ENCODE peak calls at places on chromosome 5, in eight cellular contexts. One of them, this sample, is unnamed. For H3K36me3, the result is how much of the 10 kb centered on the place peaks cover.

GRCh38 chr5:179309383-179309670 is 35.9 kb downstream of the ADAMTS2 start:
- DNase-seq in aorta: peak
- DNase-seq in stomach: no peak
- DNase-seq in neural progenitor cell: no peak
- DNase-seq in SJSA1: no peak
- DNase-seq in lung: no peak
- DNase-seq in colonic mucosa: no peak
- DNase-seq in GM23338: no peak
- DNase-seq in this sample: no peak

GRCh38 chr5:146761809-146762208 is 116.7 kb downstream of the PPP2R2B start:
- DNase-seq in aorta: no peak
- DNase-seq in stomach: no peak
- DNase-seq in neural progenitor cell: no peak
- DNase-seq in SJSA1: no peak
- DNase-seq in lung: no peak
- DNase-seq in colonic mucosa: no peak
- DNase-seq in GM23338: no peak
- DNase-seq in this sample: no peak

GRCh38 chr5:56658972-56659371 is 156.4 kb upstream of the MAP3K1 start:
- DNase-seq in aorta: no peak
- DNase-seq in stomach: no peak
- DNase-seq in neural progenitor cell: no peak
- DNase-seq in SJSA1: no peak
- DNase-seq in lung: no peak
- DNase-seq in colonic mucosa: no peak
- DNase-seq in GM23338: no peak
- DNase-seq in this sample: no peak

GRCh38 chr5:174533771-174534221 is 190.6 kb upstream of the MSX2 start:
- DNase-seq in aorta: no peak
- DNase-seq in stomach: no peak
- DNase-seq in neural progenitor cell: no peak
- DNase-seq in SJSA1: peak
- DNase-seq in lung: no peak
- DNase-seq in colonic mucosa: no peak
- DNase-seq in GM23338: no peak
- DNase-seq in this sample: no peak

GRCh38 chr5:179345429-179346321 is at the start of gene ADAMTS2:
- DNase-seq in aorta: peak
- DNase-seq in stomach: peak
- DNase-seq in neural progenitor cell: peak
- DNase-seq in SJSA1: no peak
- DNase-seq in lung: peak
- DNase-seq in colonic mucosa: peak
- DNase-seq in GM23338: peak
- DNase-seq in this sample: peak

GRCh38 chr5:120082316-120083068 is 381.6 kb upstream of the PRR16 start:
- DNase-seq in aorta: no peak
- DNase-seq in stomach: no peak
- DNase-seq in neural progenitor cell: no peak
- DNase-seq in SJSA1: no peak
- DNase-seq in lung: no peak
- DNase-seq in colonic mucosa: no peak
- DNase-seq in GM23338: no peak
- DNase-seq in this sample: no peak

GRCh38 chr5:177440211-177440989 is 6.2 kb upstream of the PRR7 start:
- DNase-seq in aorta: no peak
- DNase-seq in stomach: no peak
- DNase-seq in neural progenitor cell: no peak
- DNase-seq in SJSA1: no peak
- DNase-seq in lung: no peak
- DNase-seq in colonic mucosa: no peak
- DNase-seq in GM23338: no peak
- DNase-seq in this sample: no peak

GRCh38 chr5:41637424-41637823 is 127.0 kb upstream of the PLCXD3 start:
- DNase-seq in aorta: no peak
- DNase-seq in stomach: no peak
- DNase-seq in neural progenitor cell: peak
- DNase-seq in SJSA1: no peak
- DNase-seq in lung: no peak
- DNase-seq in colonic mucosa: no peak
- DNase-seq in GM23338: peak
- DNase-seq in this sample: peak

GRCh38 chr5:9787813-9788600 is 157.9 kb upstream of the TAS2R1 start:
- DNase-seq in aorta: no peak
- DNase-seq in stomach: no peak
- DNase-seq in neural progenitor cell: peak
- DNase-seq in SJSA1: no peak
- DNase-seq in lung: no peak
- DNase-seq in colonic mucosa: no peak
- DNase-seq in GM23338: no peak
- DNase-seq in this sample: no peak

GRCh38 chr5:27158171-27158570 is 119.8 kb upstream of the CDH9 start:
- DNase-seq in aorta: no peak
- DNase-seq in stomach: no peak
- DNase-seq in neural progenitor cell: no peak
- DNase-seq in SJSA1: no peak
- DNase-seq in lung: no peak
- DNase-seq in colonic mucosa: no peak
- DNase-seq in GM23338: no peak
- DNase-seq in this sample: no peak

GRCh38 chr5:41835625-41836024 is 34.6 kb downstream of the OXCT1 start:
- DNase-seq in aorta: peak
- DNase-seq in stomach: no peak
- DNase-seq in neural progenitor cell: peak
- DNase-seq in SJSA1: peak
- DNase-seq in lung: no peak
- DNase-seq in colonic mucosa: no peak
- DNase-seq in GM23338: peak
- DNase-seq in this sample: peak

GRCh38 chr5:7802855-7803254 is 48.1 kb downstream of the CFAP90 start:
- DNase-seq in aorta: no peak
- DNase-seq in stomach: no peak
- DNase-seq in neural progenitor cell: no peak
- DNase-seq in SJSA1: no peak
- DNase-seq in lung: no peak
- DNase-seq in colonic mucosa: no peak
- DNase-seq in GM23338: no peak
- DNase-seq in this sample: no peak

GRCh38 chr5:107717816-107718215 is 47.1 kb upstream of the EFNA5 start:
- DNase-seq in aorta: no peak
- DNase-seq in stomach: no peak
- DNase-seq in neural progenitor cell: no peak
- DNase-seq in SJSA1: no peak
- DNase-seq in lung: no peak
- DNase-seq in colonic mucosa: no peak
- DNase-seq in GM23338: no peak
- DNase-seq in this sample: no peak
- H3K36me3 ChIP-seq in aorta: under half
- H3K36me3 ChIP-seq in stomach: under half
- H3K36me3 ChIP-seq in neural progenitor cell: under half
- H3K36me3 ChIP-seq in SJSA1: under half
- H3K36me3 ChIP-seq in lung: under half
- H3K36me3 ChIP-seq in colonic mucosa: under half
- H3K36me3 ChIP-seq in GM23338: under half
- H3K36me3 ChIP-seq in this sample: under half

GRCh38 chr5:126433708-126434107 is 10.5 kb downstream of the GRAMD2B start:
- DNase-seq in aorta: no peak
- DNase-seq in stomach: no peak
- DNase-seq in neural progenitor cell: no peak
- DNase-seq in SJSA1: no peak
- DNase-seq in lung: no peak
- DNase-seq in colonic mucosa: no peak
- DNase-seq in GM23338: no peak
- DNase-seq in this sample: no peak
- H3K27ac ChIP-seq in aorta: peak
- H3K27ac ChIP-seq in stomach: no peak
- H3K27ac ChIP-seq in neural progenitor cell: no peak
- H3K27ac ChIP-seq in SJSA1: no peak
- H3K27ac ChIP-seq in lung: no peak
- H3K27ac ChIP-seq in colonic mucosa: no peak
- H3K27ac ChIP-seq in GM23338: no peak
- H3K27ac ChIP-seq in this sample: no peak

GRCh38 chr5:43295202-43295601 is 18.0 kb downstream of the HMGCS1 start:
- DNase-seq in aorta: no peak
- DNase-seq in stomach: no peak
- DNase-seq in neural progenitor cell: no peak
- DNase-seq in SJSA1: no peak
- DNase-seq in lung: no peak
- DNase-seq in colonic mucosa: no peak
- DNase-seq in GM23338: no peak
- DNase-seq in this sample: no peak
- H3K36me3 ChIP-seq in aorta: under half
- H3K36me3 ChIP-seq in stomach: half or more
- H3K36me3 ChIP-seq in neural progenitor cell: half or more
- H3K36me3 ChIP-seq in SJSA1: half or more
- H3K36me3 ChIP-seq in lung: under half
- H3K36me3 ChIP-seq in colonic mucosa: under half
- H3K36me3 ChIP-seq in GM23338: half or more
- H3K36me3 ChIP-seq in this sample: half or more

GRCh38 chr5:13740471-13740870 is 204.0 kb downstream of the DNAH5 start:
- DNase-seq in aorta: no peak
- DNase-seq in stomach: no peak
- DNase-seq in neural progenitor cell: no peak
- DNase-seq in SJSA1: no peak
- DNase-seq in lung: no peak
- DNase-seq in colonic mucosa: no peak
- DNase-seq in GM23338: no peak
- DNase-seq in this sample: no peak

GRCh38 chr5:13746026-13746425 is 198.5 kb downstream of the DNAH5 start:
- DNase-seq in aorta: no peak
- DNase-seq in stomach: no peak
- DNase-seq in neural progenitor cell: no peak
- DNase-seq in SJSA1: no peak
- DNase-seq in lung: no peak
- DNase-seq in colonic mucosa: no peak
- DNase-seq in GM23338: no peak
- DNase-seq in this sample: no peak

GRCh38 chr5:13745508-13745907 is 199.0 kb downstream of the DNAH5 start:
- DNase-seq in aorta: no peak
- DNase-seq in stomach: no peak
- DNase-seq in neural progenitor cell: no peak
- DNase-seq in SJSA1: no peak
- DNase-seq in lung: no peak
- DNase-seq in colonic mucosa: no peak
- DNase-seq in GM23338: peak
- DNase-seq in this sample: no peak
- H3K27ac ChIP-seq in aorta: no peak
- H3K27ac ChIP-seq in stomach: no peak
- H3K27ac ChIP-seq in neural progenitor cell: no peak
- H3K27ac ChIP-seq in SJSA1: no peak
- H3K27ac ChIP-seq in lung: no peak
- H3K27ac ChIP-seq in colonic mucosa: no peak
- H3K27ac ChIP-seq in GM23338: no peak
- H3K27ac ChIP-seq in this sample: no peak

GRCh38 chr5:139212484-139212883 is 14.3 kb upstream of the SIL1 start:
- DNase-seq in aorta: no peak
- DNase-seq in stomach: no peak
- DNase-seq in neural progenitor cell: no peak
- DNase-seq in SJSA1: no peak
- DNase-seq in lung: no peak
- DNase-seq in colonic mucosa: no peak
- DNase-seq in GM23338: no peak
- DNase-seq in this sample: no peak

GRCh38 chr5:139215176-139215975 is 17.2 kb upstream of the SIL1 start:
- DNase-seq in aorta: no peak
- DNase-seq in stomach: no peak
- DNase-seq in neural progenitor cell: no peak
- DNase-seq in SJSA1: no peak
- DNase-seq in lung: no peak
- DNase-seq in colonic mucosa: no peak
- DNase-seq in GM23338: peak
- DNase-seq in this sample: no peak

GRCh38 chr5:139210585-139210984 is 12.4 kb upstream of the SIL1 start:
- DNase-seq in aorta: no peak
- DNase-seq in stomach: no peak
- DNase-seq in neural progenitor cell: peak
- DNase-seq in SJSA1: no peak
- DNase-seq in lung: no peak
- DNase-seq in colonic mucosa: no peak
- DNase-seq in GM23338: peak
- DNase-seq in this sample: peak

GRCh38 chr5:139214646-139215045 is 16.5 kb upstream of the SIL1 start:
- DNase-seq in aorta: no peak
- DNase-seq in stomach: no peak
- DNase-seq in neural progenitor cell: no peak
- DNase-seq in SJSA1: no peak
- DNase-seq in lung: no peak
- DNase-seq in colonic mucosa: no peak
- DNase-seq in GM23338: no peak
- DNase-seq in this sample: no peak
- H3K36me3 ChIP-seq in aorta: under half
- H3K36me3 ChIP-seq in stomach: under half
- H3K36me3 ChIP-seq in neural progenitor cell: under half
- H3K36me3 ChIP-seq in SJSA1: under half
- H3K36me3 ChIP-seq in lung: under half
- H3K36me3 ChIP-seq in colonic mucosa: under half
- H3K36me3 ChIP-seq in GM23338: under half
- H3K36me3 ChIP-seq in this sample: under half

GRCh38 chr5:150454492-150455229 is 5.1 kb upstream of the RPS14 start:
- DNase-seq in aorta: no peak
- DNase-seq in stomach: no peak
- DNase-seq in neural progenitor cell: no peak
- DNase-seq in SJSA1: no peak
- DNase-seq in lung: no peak
- DNase-seq in colonic mucosa: no peak
- DNase-seq in GM23338: no peak
- DNase-seq in this sample: no peak
- H3K27ac ChIP-seq in aorta: no peak
- H3K27ac ChIP-seq in stomach: no peak
- H3K27ac ChIP-seq in neural progenitor cell: no peak
- H3K27ac ChIP-seq in SJSA1: no peak
- H3K27ac ChIP-seq in lung: no peak
- H3K27ac ChIP-seq in colonic mucosa: no peak
- H3K27ac ChIP-seq in GM23338: no peak
- H3K27ac ChIP-seq in this sample: no peak

GRCh38 chr5:173242079-173242478 is 7.1 kb upstream of the NKX2-5 start:
- DNase-seq in aorta: no peak
- DNase-seq in stomach: no peak
- DNase-seq in neural progenitor cell: peak
- DNase-seq in SJSA1: no peak
- DNase-seq in lung: no peak
- DNase-seq in colonic mucosa: no peak
- DNase-seq in GM23338: peak
- DNase-seq in this sample: peak
- H3K36me3 ChIP-seq in aorta: under half
- H3K36me3 ChIP-seq in stomach: under half
- H3K36me3 ChIP-seq in neural progenitor cell: under half
- H3K36me3 ChIP-seq in SJSA1: under half
- H3K36me3 ChIP-seq in lung: under half
- H3K36me3 ChIP-seq in colonic mucosa: under half
- H3K36me3 ChIP-seq in GM23338: under half
- H3K36me3 ChIP-seq in this sample: under half

DNA sequence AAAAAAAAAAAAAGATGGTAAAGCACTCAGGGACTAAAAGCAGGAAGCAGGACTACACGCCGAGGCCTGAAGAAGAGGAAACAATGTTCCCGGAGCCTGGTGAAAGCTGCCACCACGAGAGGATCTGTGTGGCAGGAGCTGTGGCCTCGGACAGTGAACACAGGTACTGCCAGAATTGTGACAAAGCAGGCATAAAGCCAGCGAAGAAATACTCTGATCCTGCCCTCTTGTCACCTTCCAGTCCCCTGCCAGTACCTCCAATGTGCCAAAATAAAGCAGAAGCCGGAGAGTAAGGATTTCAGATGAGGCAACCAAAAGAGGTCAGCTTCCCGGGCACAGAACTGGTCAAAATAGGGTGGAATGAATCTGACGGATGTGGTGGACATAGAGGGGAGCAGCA is 211.5 kb upstream of the TARS1 start:
- DNase-seq in aorta: no peak
- DNase-seq in stomach: no peak
- DNase-seq in neural progenitor cell: no peak
- DNase-seq in SJSA1: no peak
- DNase-seq in lung: no peak
- DNase-seq in colonic mucosa: no peak
- DNase-seq in GM23338: no peak
- DNase-seq in this sample: no peak
- H3K27ac ChIP-seq in aorta: peak
- H3K27ac ChIP-seq in stomach: no peak
- H3K27ac ChIP-seq in neural progenitor cell: no peak
- H3K27ac ChIP-seq in SJSA1: no peak
- H3K27ac ChIP-seq in lung: no peak
- H3K27ac ChIP-seq in colonic mucosa: no peak
- H3K27ac ChIP-seq in GM23338: no peak
- H3K27ac ChIP-seq in this sample: no peak